ENCODE peak calls at places on chromosomes 7 and 10, in nine cellular contexts. I is NCI-H1092; Q is prostate gland; P is neural crest cell; K is stimulated activated CD4-positive, alpha-beta T cell treated with anti-CD3 and anti-CD28 coated beads, Interleukin-1b, Interleukin-23, amount 100 ng/mL, for 1 hour; C is OCI-M1; R is astrocyte; Z is foreskin fibroblast; L is skeletal muscle cell. O is an unnamed sample.

GRCh38 chr10:22825841-22826240 is 102.0 kb upstream of the ARMC3 start:
- DNase-seq in I (no peak), Q (no peak), P (no peak), K (no peak), C (no peak), R (no peak), Z (no peak), L (no peak), O (no peak)

GRCh38 chr7:149414745-149415390 is 46.0 kb downstream of the ZNF777 start:
- DNase-seq in I (no peak), Q (no peak), P (peak; percentile 59), K (no peak), C (no peak), R (peak; percentile 76), Z (peak; percentile 83), L (peak; percentile 20), O (peak; percentile 87)

GRCh38 chr10:98569878-98570277 is 123.1 kb upstream of the HPS1 start:
- DNase-seq in I (no peak), Q (no peak), P (no peak), K (no peak), C (no peak), R (no peak), Z (no peak), L (no peak), O (no peak)

GRCh38 chr7:19128856-19129255 is 11.4 kb upstream of the TWIST1 start:
- DNase-seq in I (no peak), Q (no peak), P (no peak), K (no peak), C (no peak), R (no peak), Z (no peak), L (no peak), O (no peak)

GRCh38 chr7:116177009-116177408 is 33.3 kb upstream of the TES start:
- DNase-seq in I (no peak), Q (no peak), P (no peak), K (no peak), C (no peak), R (peak; percentile 94), Z (peak; percentile 69), L (peak; percentile 76), O (no peak)

GRCh38 chr10:50992972-50993766 is 81.1 kb upstream of the PRKG1 start:
- DNase-seq in I (no peak), Q (no peak), P (no peak), K (no peak), C (no peak), R (peak; percentile 52), Z (peak; percentile 94), L (peak; percentile 65), O (peak; percentile 66)

GRCh38 chr10:86857097-86857825 is 100.2 kb downstream of the MMRN2 start:
- DNase-seq in I (no peak), Q (no peak), P (no peak), K (no peak), C (no peak), R (peak; percentile 86), Z (peak; percentile 86), L (peak; percentile 11), O (no peak)

GRCh38 chr10:98309366-98310355 is 41.7 kb upstream of the LOXL4 start:
- DNase-seq in I (peak; percentile 17), Q (peak; percentile 63), P (peak; percentile 70), K (no peak), C (peak; percentile 76), R (peak; percentile 68), Z (peak; percentile 94), L (no peak), O (peak; percentile 95)

GRCh38 chr7:45699726-45700390 is 125.7 kb downstream of the ADCY1 start:
- DNase-seq in I (no peak), Q (no peak), P (no peak), K (no peak), C (no peak), R (no peak), Z (no peak), L (no peak), O (no peak)

GRCh38 chr10:44965651-44966097 is 6.1 kb downstream of the RASSF4 start:
- DNase-seq in I (no peak), Q (no peak), P (no peak), K (no peak), C (no peak), R (no peak), Z (no peak), L (no peak), O (no peak)

GRCh38 chr10:50674469-50675254 is 50.9 kb upstream of the SGMS1 start:
- DNase-seq in I (no peak), Q (no peak), P (no peak), K (no peak), C (no peak), R (no peak), Z (no peak), L (no peak), O (no peak)

GRCh38 chr7:46150721-46151120 is 229.6 kb upstream of the IGFBP3 start:
- DNase-seq in I (no peak), Q (no peak), P (no peak), K (no peak), C (no peak), R (peak; percentile 56), Z (peak; percentile 21), L (no peak), O (no peak)

GRCh38 chr10:28200804-28201203 is 102.1 kb downstream of the MPP7 start:
- DNase-seq in I (no peak), Q (no peak), P (no peak), K (no peak), C (no peak), R (no peak), Z (peak; percentile 6), L (no peak), O (no peak)

GRCh38 chr10:63976538-63976937 is 455.3 kb downstream of the REEP3 start:
- DNase-seq in I (no peak), Q (peak; percentile 33), P (peak; percentile 51), K (no peak), C (peak; percentile 89), R (no peak), Z (no peak), L (no peak), O (peak; percentile 38)

GRCh38 chr10:90148121-90148855 is 446.9 kb downstream of the KIF20B start:
- DNase-seq in I (peak; percentile 5), Q (no peak), P (no peak), K (no peak), C (peak; percentile 72), R (peak; percentile 86), Z (peak; percentile 67), L (no peak), O (peak; percentile 9)

GRCh38 chr10:12852732-12853131 is 148.8 kb downstream of the CCDC3 start:
- DNase-seq in I (no peak), Q (no peak), P (no peak), K (no peak), C (no peak), R (no peak), Z (no peak), L (no peak), O (no peak)

GRCh38 chr10:72612203-72612826 is 13.6 kb downstream of the MICU1 start:
- DNase-seq in I (peak; percentile 82), Q (no peak), P (no peak), K (no peak), C (no peak), R (no peak), Z (peak; percentile 14), L (no peak), O (no peak)

O was measured in retina.